ENCODE peak calls at places on chromosomes 11 and 22, in four cellular contexts. O, C, S and G are unnamed samples.

GRCh38 chr22:27220349-27220748 is 563.0 kb downstream of the MIAT start:
- DNase-seq in C (no peak), S (no peak), O (no peak), G (peak; percentile 43)

GRCh38 chr11:127136438-127136837 is 135.9 kb upstream of the KIRREL3 start:
- DNase-seq in C (no peak), O (no peak), S (no peak), G (no peak)

GRCh38 chr11:74754507-74755255 is 6.0 kb downstream of the RNF169 start:
- DNase-seq in S (peak; percentile 38), O (no peak), C (no peak), G (no peak)

GRCh38 chr11:133824593-133824992 is 20.7 kb downstream of the SPATA19 start:
- DNase-seq in O (no peak), S (no peak), C (no peak), G (no peak)

GRCh38 chr11:10872097-10872496 is 14.2 kb upstream of the ZBED5 start:
- DNase-seq in S (no peak), C (no peak), O (no peak), G (no peak)

GRCh38 chr22:25197335-25197734 is 2.3 kb upstream of the CRYBB3 start:
- DNase-seq in C (no peak), O (no peak), S (no peak), G (no peak)

GRCh38 chr22:33247758-33248157 is 189.6 kb upstream of the SYN3 start:
- DNase-seq in O (no peak), C (no peak), S (no peak), G (no peak)

GRCh38 chr11:77159219-77159936 is 31.3 kb downstream of the MYO7A start:
- DNase-seq in S (no peak), O (no peak), C (no peak), G (no peak)

GRCh38 chr11:76562541-76562940 is 108.0 kb downstream of the LRRC32 start:
- DNase-seq in C (no peak), O (no peak), S (no peak), G (no peak)

GRCh38 chr11:86902345-86902744 is 52.9 kb downstream of the FZD4 start:
- DNase-seq in C (no peak), O (no peak), S (no peak), G (no peak)

GRCh38 chr11:1827095-1827797 is 7.5 kb upstream of the SYT8 start:
- DNase-seq in C (no peak), S (peak; percentile 41), O (no peak), G (no peak)

GRCh38 chr11:33542921-33543320 is 157.7 kb downstream of the C11orf91 start:
- DNase-seq in C (no peak), O (no peak), S (peak; percentile 55), G (peak; percentile 24)

GRCh38 chr11:47269002-47269828 is 718 bp upstream of the MADD start:
- DNase-seq in C (peak; percentile 93), S (peak; percentile 88), O (peak; percentile 73), G (peak; percentile 88)

GRCh38 chr11:70212227-70212811 is 9.2 kb downstream of the FADD start:
- DNase-seq in O (no peak), S (no peak), C (no peak), G (no peak)
- H3K27ac ChIP-seq in O (no peak overlapping the region), S (peak overlapping the region; percentile 42), C (no peak overlapping the region), G (no peak overlapping the region)

DNA sequence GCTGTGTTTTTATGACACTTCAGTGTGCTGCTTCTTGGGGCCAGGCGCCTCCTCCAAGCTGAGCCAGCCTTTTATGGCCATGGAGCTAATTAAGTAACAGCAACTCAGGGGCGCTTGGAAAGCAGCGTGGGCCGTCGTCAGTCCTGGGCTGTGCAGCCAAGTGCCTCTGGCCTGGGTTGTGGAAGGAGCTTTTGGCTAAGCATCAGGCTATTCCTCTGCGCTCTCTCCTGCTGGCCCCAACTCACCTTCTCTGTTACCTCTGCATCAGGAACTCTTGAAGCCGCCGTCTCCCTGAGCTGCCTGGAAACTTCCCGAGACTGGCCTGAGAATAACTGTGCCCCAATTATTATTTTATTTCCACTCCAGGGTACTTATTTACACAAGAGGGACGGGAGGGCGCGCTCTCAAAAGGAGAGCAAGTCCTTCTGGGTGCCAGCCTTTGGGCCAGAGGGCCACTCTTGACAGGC is 38.7 kb upstream of the NAV2 start:
- DNase-seq in C (peak; percentile 33), S (no peak), O (no peak), G (no peak)
- H3K27ac ChIP-seq in C (no peak overlapping the region), S (no peak overlapping the region), O (no peak overlapping the region), G (peak overlapping the region; percentile 60)

GRCh38 chr11:80144932-80145612 is 704.2 kb upstream of the TENM4 start:
- DNase-seq in O (no peak), C (no peak), S (no peak), G (no peak)

DNA sequence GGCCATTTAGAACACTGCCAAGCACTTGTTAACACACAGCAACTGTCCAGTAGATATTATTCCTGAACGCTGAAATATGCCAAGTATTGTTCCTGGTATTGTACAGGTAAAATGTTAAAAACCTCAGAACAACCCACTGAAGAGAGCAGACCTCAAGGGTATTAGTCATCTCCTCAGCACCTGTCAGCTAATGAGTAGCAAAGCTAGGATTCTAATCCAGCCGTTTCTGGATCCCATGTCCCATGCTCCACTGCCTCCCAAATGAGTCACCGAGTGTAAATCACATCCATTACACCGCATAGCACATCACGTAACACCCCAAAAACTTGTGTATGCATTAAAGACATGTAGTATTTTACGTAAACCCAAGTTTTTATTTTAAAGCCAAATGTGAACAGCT is 705.4 kb upstream of the TENM4 start:
- DNase-seq in O (no peak), S (no peak), C (no peak), G (peak; percentile 1)
- H3K27ac ChIP-seq in O (no peak overlapping the region), S (no peak overlapping the region), C (no peak overlapping the region), G (no peak overlapping the region)

DNA sequence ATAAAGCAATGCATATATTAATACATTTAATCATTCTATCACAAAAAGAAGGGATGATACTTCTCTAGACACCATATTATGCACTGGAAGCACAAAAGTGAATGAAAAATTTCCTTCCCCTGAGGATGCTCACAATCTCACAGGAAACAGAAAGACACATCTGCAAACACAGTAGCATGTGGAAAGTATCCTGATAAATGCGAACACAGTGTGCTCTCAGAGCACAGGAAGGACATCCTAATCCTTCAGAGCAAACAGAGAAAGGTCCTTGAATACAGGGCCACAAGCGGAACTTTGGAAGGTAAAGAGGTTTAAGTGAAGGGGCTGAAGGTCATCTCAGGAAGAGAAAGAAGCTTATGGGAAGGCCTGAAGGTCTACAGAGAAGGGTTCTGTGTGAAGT is 524.6 kb upstream of the LRRC4C start:
- DNase-seq in C (no peak), O (no peak), S (no peak), G (no peak)
- H3K27ac ChIP-seq in C (no peak overlapping the region), O (no peak overlapping the region), S (no peak overlapping the region), G (no peak overlapping the region)

GRCh38 chr22:37808294-37808657 is 542 bp downstream of the GCAT start:
- DNase-seq in C (no peak), S (no peak), O (no peak), G (no peak)
- H3K27ac ChIP-seq in C (no peak overlapping the region), S (peak overlapping the region; percentile 77), O (no peak overlapping the region), G (no peak overlapping the region)

DNA sequence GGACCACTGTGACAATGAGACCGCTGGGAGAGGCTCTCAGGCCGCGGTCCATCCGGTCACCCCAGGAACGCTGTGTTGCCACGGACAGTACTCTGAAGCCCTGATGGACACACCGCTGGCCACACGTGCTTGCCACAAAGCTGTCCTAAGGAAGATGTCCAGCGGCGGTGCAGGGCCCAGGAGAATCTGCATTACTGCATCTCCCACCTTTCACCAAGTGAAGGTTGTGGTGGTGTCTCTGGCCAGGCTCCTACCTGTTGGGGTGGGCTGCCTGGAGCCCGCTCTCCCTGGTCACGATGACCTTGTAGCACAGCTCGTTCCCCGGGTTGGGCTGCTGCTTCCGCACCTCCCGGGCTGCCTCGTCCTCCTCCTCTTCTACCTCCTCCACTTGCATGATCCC is 4.2 kb downstream of the TTLL12 start:
- DNase-seq in C (no peak), S (no peak), O (no peak), G (no peak)
- H3K27ac ChIP-seq in C (no peak overlapping the region), S (no peak overlapping the region), O (no peak overlapping the region), G (no peak overlapping the region)